ENCODE peak calls at places on chromosomes 3 and 15, in four cellular contexts. W, S, F and Y are unnamed samples.

GRCh38 chr3:100087203-100087602 is 27.1 kb downstream of the FILIP1L start:
- DNase-seq in W (peak; percentile 30), S (no peak), F (peak; percentile 78), Y (peak; percentile 73)

GRCh38 chr3:74613060-74613459 is 1.4 kb downstream of the CNTN3 start:
- DNase-seq in W (no peak), S (no peak), F (peak; percentile 36), Y (no peak)

GRCh38 chr3:54527953-54528352 is 399.9 kb downstream of the LRTM1 start:
- DNase-seq in W (no peak), S (no peak), F (no peak), Y (no peak)

GRCh38 chr15:64634020-64634419 is 141.4 kb downstream of the RBPMS2 start:
- DNase-seq in W (peak; percentile 86), S (no peak), F (no peak), Y (peak; percentile 48)

GRCh38 chr3:129723558-129724324 is 117.3 kb upstream of the PLXND1 start:
- DNase-seq in W (no peak), S (no peak), F (peak; percentile 95), Y (peak; percentile 92)

GRCh38 chr3:172061724-172062184 is 22.4 kb downstream of the FNDC3B start:
- DNase-seq in W (no peak), S (no peak), F (no peak), Y (no peak)

GRCh38 chr3:52786330-52787215 is 8.0 kb upstream of the ITIH3 start:
- DNase-seq in W (no peak), S (no peak), F (no peak), Y (no peak)

GRCh38 chr3:126435456-126436315 is 40.0 kb downstream of the ZXDC start:
- DNase-seq in W (no peak), S (no peak), F (no peak), Y (no peak)

GRCh38 chr3:42123012-42123581 is 31.9 kb downstream of the TRAK1 start:
- DNase-seq in W (no peak), S (no peak), F (peak; percentile 57), Y (no peak)

GRCh38 chr3:157087398-157088132 is 72.4 kb downstream of the CCNL1 start:
- DNase-seq in W (no peak), S (no peak), F (no peak), Y (peak; percentile 30)

GRCh38 chr3:49724586-49724985 is 835 bp upstream of the GMPPB start:
- DNase-seq in W (peak; percentile 69), S (no peak), F (no peak), Y (peak; percentile 22)

GRCh38 chr3:112773864-112774263 is 72.8 kb downstream of the CD200R1L start:
- DNase-seq in W (peak; percentile 36), S (no peak), F (no peak), Y (no peak)

GRCh38 chr3:45462522-45463262 is 74.3 kb downstream of the LARS2 start:
- DNase-seq in W (peak; percentile 86), S (no peak), F (peak; percentile 58), Y (peak; percentile 53)

GRCh38 chr3:156010829-156011228 is 109.5 kb upstream of the KCNAB1 start:
- DNase-seq in W (peak; percentile 14), S (peak; percentile 5), F (no peak), Y (peak; percentile 11)

GRCh38 chr3:77079988-77080585 is 40.2 kb downstream of the ROBO2 start:
- DNase-seq in W (no peak), S (no peak), F (no peak), Y (no peak)

GRCh38 chr3:46423588-46423987 is 16.5 kb downstream of the CCRL2 start:
- DNase-seq in W (no peak), S (no peak), F (peak; percentile 68), Y (peak; percentile 82)

GRCh38 chr3:114839476-114839875 is 307.6 kb downstream of the ZBTB20 start:
- DNase-seq in W (no peak), S (no peak), F (no peak), Y (peak; percentile 29)

GRCh38 chr15:65896231-65896630 is 26.9 kb downstream of the RAB11A start:
- DNase-seq in W (no peak), S (no peak), F (peak; percentile 65), Y (no peak)

GRCh38 chr15:98943609-98944111 is 63.9 kb downstream of the PGPEP1L start:
- DNase-seq in W (no peak), S (peak; percentile 3), F (peak; percentile 13), Y (peak; percentile 71)

GRCh38 chr3:182969277-182969676 is 11.1 kb downstream of the DCUN1D1 start:
- DNase-seq in W (no peak), S (no peak), F (peak; percentile 85), Y (peak; percentile 40)

GRCh38 chr3:28080716-28081115 is 160.7 kb upstream of the CMC1 start:
- DNase-seq in W (no peak), S (no peak), F (no peak), Y (no peak)

GRCh38 chr3:194867270-194867983 is 181.7 kb downstream of the FAM43A start:
- DNase-seq in W (no peak), S (no peak), F (peak; percentile 43), Y (no peak)

GRCh38 chr3:138889792-138890191 is 55.1 kb upstream of the PIK3CB start:
- DNase-seq in W (no peak), S (no peak), F (no peak), Y (no peak)

GRCh38 chr3:124699686-124700396 is 30.4 kb upstream of the UMPS start:
- DNase-seq in W (no peak), S (no peak), F (no peak), Y (no peak)

GRCh38 chr3:48405971-48406370 is 23.9 kb downstream of the PLXNB1 start:
- DNase-seq in W (no peak), S (no peak), F (no peak), Y (no peak)

GRCh38 chr15:66404122-66404521 is 17.4 kb downstream of the MAP2K1 start:
- DNase-seq in W (no peak), S (no peak), F (no peak), Y (no peak)